ENCODE peak calls at places on chromosomes 5 and 9, in eight cellular contexts. One of them, this sample, is unnamed.

GRCh38 chr9:89658931-89659330 is 54.1 kb downstream of the GADD45G start:
- DNase-seq in tibial artery: no peak
- DNase-seq in left ventricle myocardium inferior: no peak
- DNase-seq in foreskin fibroblast: no peak
- DNase-seq in OCI-LY7: no peak
- DNase-seq in GM23338: no peak
- DNase-seq in lower leg skin: no peak
- DNase-seq in bronchial epithelial cell: no peak
- DNase-seq in this sample: no peak

GRCh38 chr9:33372900-33373299 is 29.5 kb downstream of the AQP7 start:
- DNase-seq in tibial artery: no peak
- DNase-seq in left ventricle myocardium inferior: no peak
- DNase-seq in foreskin fibroblast: no peak
- DNase-seq in OCI-LY7: no peak
- DNase-seq in GM23338: no peak
- DNase-seq in lower leg skin: peak
- DNase-seq in bronchial epithelial cell: no peak
- DNase-seq in this sample: no peak

GRCh38 chr5:137488516-137488915 is 10.6 kb downstream of the SPOCK1 start:
- DNase-seq in tibial artery: no peak
- DNase-seq in left ventricle myocardium inferior: no peak
- DNase-seq in foreskin fibroblast: no peak
- DNase-seq in OCI-LY7: no peak
- DNase-seq in GM23338: peak
- DNase-seq in lower leg skin: peak
- DNase-seq in bronchial epithelial cell: no peak
- DNase-seq in this sample: no peak

GRCh38 chr5:77798448-77798847 is 22.3 kb upstream of the TBCA start:
- DNase-seq in tibial artery: no peak
- DNase-seq in left ventricle myocardium inferior: no peak
- DNase-seq in foreskin fibroblast: no peak
- DNase-seq in OCI-LY7: no peak
- DNase-seq in GM23338: no peak
- DNase-seq in lower leg skin: no peak
- DNase-seq in bronchial epithelial cell: no peak
- DNase-seq in this sample: no peak

GRCh38 chr5:14914603-14915277 is 43.2 kb upstream of the ANKH start:
- DNase-seq in tibial artery: no peak
- DNase-seq in left ventricle myocardium inferior: no peak
- DNase-seq in foreskin fibroblast: peak
- DNase-seq in OCI-LY7: no peak
- DNase-seq in GM23338: no peak
- DNase-seq in lower leg skin: no peak
- DNase-seq in bronchial epithelial cell: peak
- DNase-seq in this sample: no peak

GRCh38 chr5:81233080-81233634 is at the start of gene CKMT2:
- DNase-seq in tibial artery: peak
- DNase-seq in left ventricle myocardium inferior: peak
- DNase-seq in foreskin fibroblast: peak
- DNase-seq in OCI-LY7: no peak
- DNase-seq in GM23338: peak
- DNase-seq in lower leg skin: peak
- DNase-seq in bronchial epithelial cell: no peak
- DNase-seq in this sample: no peak

GRCh38 chr9:127991017-127991756 is 10.4 kb upstream of the EEIG1 start:
- DNase-seq in tibial artery: no peak
- DNase-seq in left ventricle myocardium inferior: no peak
- DNase-seq in foreskin fibroblast: no peak
- DNase-seq in OCI-LY7: no peak
- DNase-seq in GM23338: no peak
- DNase-seq in lower leg skin: no peak
- DNase-seq in bronchial epithelial cell: peak
- DNase-seq in this sample: no peak

GRCh38 chr5:180085837-180086236 is 14.3 kb upstream of the RNF130 start:
- DNase-seq in tibial artery: no peak
- DNase-seq in left ventricle myocardium inferior: no peak
- DNase-seq in foreskin fibroblast: no peak
- DNase-seq in OCI-LY7: no peak
- DNase-seq in GM23338: peak
- DNase-seq in lower leg skin: no peak
- DNase-seq in bronchial epithelial cell: no peak
- DNase-seq in this sample: no peak

GRCh38 chr5:170623576-170624181 is 119.9 kb downstream of the KCNIP1 start:
- DNase-seq in tibial artery: peak
- DNase-seq in left ventricle myocardium inferior: no peak
- DNase-seq in foreskin fibroblast: peak
- DNase-seq in OCI-LY7: no peak
- DNase-seq in GM23338: peak
- DNase-seq in lower leg skin: no peak
- DNase-seq in bronchial epithelial cell: peak
- DNase-seq in this sample: peak

GRCh38 chr9:133205996-133206931 is 2.8 kb downstream of the OBP2B start:
- DNase-seq in tibial artery: peak
- DNase-seq in left ventricle myocardium inferior: no peak
- DNase-seq in foreskin fibroblast: no peak
- DNase-seq in OCI-LY7: no peak
- DNase-seq in GM23338: no peak
- DNase-seq in lower leg skin: peak
- DNase-seq in bronchial epithelial cell: no peak
- DNase-seq in this sample: no peak

GRCh38 chr9:126752376-126752775 is 52.5 kb upstream of the ZBTB43 start:
- DNase-seq in tibial artery: no peak
- DNase-seq in left ventricle myocardium inferior: no peak
- DNase-seq in foreskin fibroblast: no peak
- DNase-seq in OCI-LY7: no peak
- DNase-seq in GM23338: no peak
- DNase-seq in lower leg skin: peak
- DNase-seq in bronchial epithelial cell: peak
- DNase-seq in this sample: no peak

GRCh38 chr9:85884236-85884635 is 56.7 kb upstream of the NAA35 start:
- DNase-seq in tibial artery: no peak
- DNase-seq in left ventricle myocardium inferior: no peak
- DNase-seq in foreskin fibroblast: no peak
- DNase-seq in OCI-LY7: no peak
- DNase-seq in GM23338: no peak
- DNase-seq in lower leg skin: no peak
- DNase-seq in bronchial epithelial cell: no peak
- DNase-seq in this sample: no peak

GRCh38 chr5:179438041-179438441 is 92.8 kb upstream of the ADAMTS2 start:
- DNase-seq in tibial artery: peak
- DNase-seq in left ventricle myocardium inferior: no peak
- DNase-seq in foreskin fibroblast: no peak
- DNase-seq in OCI-LY7: no peak
- DNase-seq in GM23338: no peak
- DNase-seq in lower leg skin: no peak
- DNase-seq in bronchial epithelial cell: no peak
- DNase-seq in this sample: no peak

GRCh38 chr9:89278997-89279739 is 31.8 kb upstream of the CKS2 start:
- DNase-seq in tibial artery: no peak
- DNase-seq in left ventricle myocardium inferior: no peak
- DNase-seq in foreskin fibroblast: peak
- DNase-seq in OCI-LY7: peak
- DNase-seq in GM23338: peak
- DNase-seq in lower leg skin: no peak
- DNase-seq in bronchial epithelial cell: peak
- DNase-seq in this sample: peak

GRCh38 chr9:109941771-109942170 is 161.8 kb downstream of the PALM2AKAP2 start:
- DNase-seq in tibial artery: no peak
- DNase-seq in left ventricle myocardium inferior: no peak
- DNase-seq in foreskin fibroblast: no peak
- DNase-seq in OCI-LY7: no peak
- DNase-seq in GM23338: no peak
- DNase-seq in lower leg skin: no peak
- DNase-seq in bronchial epithelial cell: no peak
- DNase-seq in this sample: no peak

GRCh38 chr5:54738118-54738972 is 220.8 kb downstream of the SNX18 start:
- DNase-seq in tibial artery: peak
- DNase-seq in left ventricle myocardium inferior: peak
- DNase-seq in foreskin fibroblast: peak
- DNase-seq in OCI-LY7: no peak
- DNase-seq in GM23338: no peak
- DNase-seq in lower leg skin: peak
- DNase-seq in bronchial epithelial cell: peak
- DNase-seq in this sample: no peak

GRCh38 chr5:39411051-39411450 is 13.7 kb downstream of the DAB2 start:
- DNase-seq in tibial artery: no peak
- DNase-seq in left ventricle myocardium inferior: no peak
- DNase-seq in foreskin fibroblast: peak
- DNase-seq in OCI-LY7: no peak
- DNase-seq in GM23338: no peak
- DNase-seq in lower leg skin: no peak
- DNase-seq in bronchial epithelial cell: peak
- DNase-seq in this sample: no peak

GRCh38 chr9:78428640-78429039 is 131.7 kb downstream of the PSAT1 start:
- DNase-seq in tibial artery: no peak
- DNase-seq in left ventricle myocardium inferior: no peak
- DNase-seq in foreskin fibroblast: no peak
- DNase-seq in OCI-LY7: no peak
- DNase-seq in GM23338: no peak
- DNase-seq in lower leg skin: no peak
- DNase-seq in bronchial epithelial cell: no peak
- DNase-seq in this sample: no peak

GRCh38 chr5:103582364-103582763 is 19.8 kb upstream of the NUDT12 start:
- DNase-seq in tibial artery: no peak
- DNase-seq in left ventricle myocardium inferior: no peak
- DNase-seq in foreskin fibroblast: no peak
- DNase-seq in OCI-LY7: peak
- DNase-seq in GM23338: peak
- DNase-seq in lower leg skin: no peak
- DNase-seq in bronchial epithelial cell: peak
- DNase-seq in this sample: peak

GRCh38 chr5:28014779-28015178 is 976.4 kb upstream of the CDH9 start:
- DNase-seq in tibial artery: no peak
- DNase-seq in left ventricle myocardium inferior: no peak
- DNase-seq in foreskin fibroblast: no peak
- DNase-seq in OCI-LY7: peak
- DNase-seq in GM23338: peak
- DNase-seq in lower leg skin: no peak
- DNase-seq in bronchial epithelial cell: peak
- DNase-seq in this sample: peak

GRCh38 chr9:126893079-126893478 is 21.5 kb upstream of the RALGPS1 start:
- DNase-seq in tibial artery: no peak
- DNase-seq in left ventricle myocardium inferior: no peak
- DNase-seq in foreskin fibroblast: no peak
- DNase-seq in OCI-LY7: peak
- DNase-seq in GM23338: peak
- DNase-seq in lower leg skin: no peak
- DNase-seq in bronchial epithelial cell: no peak
- DNase-seq in this sample: peak

GRCh38 chr5:73233461-73234151 is 60.6 kb downstream of the TMEM174 start:
- DNase-seq in tibial artery: no peak
- DNase-seq in left ventricle myocardium inferior: peak
- DNase-seq in foreskin fibroblast: no peak
- DNase-seq in OCI-LY7: no peak
- DNase-seq in GM23338: peak
- DNase-seq in lower leg skin: no peak
- DNase-seq in bronchial epithelial cell: no peak
- DNase-seq in this sample: no peak
- H3K4me3 ChIP-seq in tibial artery: peak
- H3K4me3 ChIP-seq in left ventricle myocardium inferior: peak
- H3K4me3 ChIP-seq in foreskin fibroblast: no peak
- H3K4me3 ChIP-seq in OCI-LY7: no peak
- H3K4me3 ChIP-seq in GM23338: peak
- H3K4me3 ChIP-seq in lower leg skin: no peak
- H3K4me3 ChIP-seq in bronchial epithelial cell: peak
- H3K4me3 ChIP-seq in this sample: no peak

DNA sequence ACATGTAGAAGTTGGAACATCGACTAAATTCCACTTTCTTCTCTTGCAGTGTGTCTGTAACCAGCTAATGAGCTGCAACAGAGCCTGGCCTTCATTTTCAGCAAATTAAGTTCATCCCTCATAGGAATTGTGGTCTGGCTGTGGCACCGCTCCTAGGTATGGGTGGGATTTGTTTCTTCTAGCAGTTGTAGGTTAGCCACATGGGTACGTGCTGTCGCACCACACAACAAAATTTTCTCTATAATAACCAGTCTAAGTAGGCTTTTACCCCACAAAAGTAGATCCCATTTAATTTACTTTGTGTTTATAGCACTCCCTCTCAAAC is 59.9 kb upstream of the MEF2C start:
- DNase-seq in tibial artery: no peak
- DNase-seq in left ventricle myocardium inferior: no peak
- DNase-seq in foreskin fibroblast: no peak
- DNase-seq in OCI-LY7: no peak
- DNase-seq in GM23338: no peak
- DNase-seq in lower leg skin: no peak
- DNase-seq in bronchial epithelial cell: no peak
- DNase-seq in this sample: no peak
- H3K4me3 ChIP-seq in tibial artery: no peak
- H3K4me3 ChIP-seq in left ventricle myocardium inferior: no peak
- H3K4me3 ChIP-seq in foreskin fibroblast: peak
- H3K4me3 ChIP-seq in OCI-LY7: no peak
- H3K4me3 ChIP-seq in GM23338: no peak
- H3K4me3 ChIP-seq in lower leg skin: no peak
- H3K4me3 ChIP-seq in bronchial epithelial cell: no peak
- H3K4me3 ChIP-seq in this sample: no peak

GRCh38 chr9:13716620-13717019 is 437.1 kb upstream of the MPDZ start:
- DNase-seq in tibial artery: no peak
- DNase-seq in left ventricle myocardium inferior: no peak
- DNase-seq in foreskin fibroblast: no peak
- DNase-seq in OCI-LY7: no peak
- DNase-seq in GM23338: no peak
- DNase-seq in lower leg skin: no peak
- DNase-seq in bronchial epithelial cell: no peak
- DNase-seq in this sample: no peak
- H3K4me3 ChIP-seq in tibial artery: no peak
- H3K4me3 ChIP-seq in left ventricle myocardium inferior: no peak
- H3K4me3 ChIP-seq in foreskin fibroblast: no peak
- H3K4me3 ChIP-seq in OCI-LY7: no peak
- H3K4me3 ChIP-seq in GM23338: no peak
- H3K4me3 ChIP-seq in lower leg skin: no peak
- H3K4me3 ChIP-seq in bronchial epithelial cell: no peak
- H3K4me3 ChIP-seq in this sample: no peak

GRCh38 chr5:159033351-159033657 is 66.4 kb downstream of the EBF1 start:
- DNase-seq in tibial artery: no peak
- DNase-seq in left ventricle myocardium inferior: no peak
- DNase-seq in foreskin fibroblast: no peak
- DNase-seq in OCI-LY7: no peak
- DNase-seq in GM23338: no peak
- DNase-seq in lower leg skin: no peak
- DNase-seq in bronchial epithelial cell: no peak
- DNase-seq in this sample: no peak

GRCh38 chr5:159031513-159031912 is 68.2 kb downstream of the EBF1 start:
- DNase-seq in tibial artery: no peak
- DNase-seq in left ventricle myocardium inferior: no peak
- DNase-seq in foreskin fibroblast: no peak
- DNase-seq in OCI-LY7: no peak
- DNase-seq in GM23338: peak
- DNase-seq in lower leg skin: no peak
- DNase-seq in bronchial epithelial cell: no peak
- DNase-seq in this sample: peak

GRCh38 chr5:159030357-159030756 is 69.4 kb downstream of the EBF1 start:
- DNase-seq in tibial artery: no peak
- DNase-seq in left ventricle myocardium inferior: no peak
- DNase-seq in foreskin fibroblast: no peak
- DNase-seq in OCI-LY7: no peak
- DNase-seq in GM23338: peak
- DNase-seq in lower leg skin: no peak
- DNase-seq in bronchial epithelial cell: no peak
- DNase-seq in this sample: no peak

GRCh38 chr5:159032656-159033350 is 66.9 kb downstream of the EBF1 start:
- DNase-seq in tibial artery: no peak
- DNase-seq in left ventricle myocardium inferior: no peak
- DNase-seq in foreskin fibroblast: no peak
- DNase-seq in OCI-LY7: no peak
- DNase-seq in GM23338: no peak
- DNase-seq in lower leg skin: no peak
- DNase-seq in bronchial epithelial cell: no peak
- DNase-seq in this sample: no peak

GRCh38 chr5:159031915-159032314 is 67.8 kb downstream of the EBF1 start:
- DNase-seq in tibial artery: no peak
- DNase-seq in left ventricle myocardium inferior: no peak
- DNase-seq in foreskin fibroblast: no peak
- DNase-seq in OCI-LY7: no peak
- DNase-seq in GM23338: no peak
- DNase-seq in lower leg skin: no peak
- DNase-seq in bronchial epithelial cell: no peak
- DNase-seq in this sample: no peak
- H3K4me3 ChIP-seq in tibial artery: no peak
- H3K4me3 ChIP-seq in left ventricle myocardium inferior: no peak
- H3K4me3 ChIP-seq in foreskin fibroblast: no peak
- H3K4me3 ChIP-seq in OCI-LY7: no peak
- H3K4me3 ChIP-seq in GM23338: no peak
- H3K4me3 ChIP-seq in lower leg skin: no peak
- H3K4me3 ChIP-seq in bronchial epithelial cell: no peak
- H3K4me3 ChIP-seq in this sample: peak